ENCODE peak calls at places on chromosomes 12 and 14, in four cellular contexts. W is brain microvascular endothelial cell, V is spleen, J is pancreas. H is an unnamed sample.

GRCh38 chr12:42017036-42017435 is 127.6 kb downstream of the GXYLT1 start:
- DNase-seq in W (no peak), V (no peak), J (no peak), H (no peak)

GRCh38 chr12:88153959-88154358 is 11.9 kb downstream of the TMTC3 start:
- DNase-seq in J (no peak), W (peak; percentile 27), V (no peak), H (peak; percentile 6)

GRCh38 chr14:83568141-83568540 is 1961.8 kb upstream of the FLRT2 start:
- DNase-seq in J (no peak), V (no peak), W (no peak), H (no peak)

GRCh38 chr14:22544881-22545420 is 44.1 kb downstream of the DAD1 start:
- DNase-seq in J (no peak), V (no peak), W (no peak), H (no peak)

GRCh38 chr14:92513966-92514843 is 624 bp downstream of the RIN3 start:
- DNase-seq in V (peak; percentile 89), J (no peak), W (no peak), H (peak; percentile 33)

GRCh38 chr14:102498678-102499265 is 10.8 kb downstream of the ANKRD9 start:
- DNase-seq in V (no peak), J (no peak), W (no peak), H (no peak)

GRCh38 chr14:52051861-52052260 is 17.0 kb downstream of the NID2 start:
- DNase-seq in W (peak; percentile 70), V (no peak), J (no peak), H (no peak)

GRCh38 chr12:79681008-79681590 is 9.7 kb downstream of the PAWR start:
- DNase-seq in J (no peak), V (no peak), W (peak; percentile 74), H (no peak)

GRCh38 chr12:115203661-115204060 is 519.7 kb upstream of the TBX3 start:
- DNase-seq in J (no peak), V (no peak), W (no peak), H (no peak)

GRCh38 chr12:113207621-113208040 is 13.6 kb upstream of the TPCN1 start:
- DNase-seq in J (no peak), W (no peak), V (no peak), H (no peak)

GRCh38 chr14:32129124-32129523 is 52.0 kb downstream of the ARHGAP5 start:
- DNase-seq in W (no peak), J (no peak), V (no peak), H (peak; percentile 13)
- H3K27ac ChIP-seq in W (no peak overlapping the region), J (peak overlapping the region; percentile 39), V (no peak overlapping the region), H (no peak overlapping the region)

DNA sequence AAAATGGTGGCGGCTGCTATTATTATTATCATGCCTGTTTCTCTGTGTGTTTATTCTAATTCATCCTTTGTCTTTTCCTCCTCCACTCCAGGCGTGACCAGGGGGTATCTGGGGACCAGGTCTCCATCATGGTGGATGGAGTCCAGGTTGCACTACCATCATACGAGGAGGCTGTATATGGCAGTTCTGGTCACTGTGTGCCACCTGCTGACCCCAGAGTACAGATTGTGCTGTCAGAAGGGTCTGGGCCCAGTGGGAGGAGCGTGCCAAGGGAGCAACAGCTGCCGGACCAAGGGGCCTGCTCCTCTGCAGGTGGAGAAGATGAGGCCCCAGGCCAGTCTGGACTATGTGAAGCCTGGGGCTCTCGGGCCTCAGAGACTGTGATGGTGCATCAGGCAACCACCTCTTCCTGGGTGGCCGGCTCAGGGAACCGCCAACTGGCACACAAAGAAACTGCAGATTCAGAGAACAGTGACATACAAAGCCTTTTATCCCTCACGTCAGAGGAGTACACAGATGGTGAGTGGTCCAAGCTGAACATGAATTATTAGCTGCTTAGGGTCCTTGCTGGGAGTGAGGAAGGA is 58.3 kb upstream of the SRSF5 start:
- DNase-seq in J (no peak), W (no peak), V (no peak), H (no peak)
- TF ChIP-seq CTCF in J (no peak), W (peak; percentile 60), V (no peak), H (no peak)

GRCh38 chr14:105562713-105563346 is 36.4 kb downstream of the TMEM121 start:
- DNase-seq in W (no peak), V (no peak), J (no peak), H (no peak)

GRCh38 chr14:105568859-105569766 is 42.7 kb downstream of the TMEM121 start:
- DNase-seq in J (no peak), W (no peak), V (no peak), H (no peak)

DNA sequence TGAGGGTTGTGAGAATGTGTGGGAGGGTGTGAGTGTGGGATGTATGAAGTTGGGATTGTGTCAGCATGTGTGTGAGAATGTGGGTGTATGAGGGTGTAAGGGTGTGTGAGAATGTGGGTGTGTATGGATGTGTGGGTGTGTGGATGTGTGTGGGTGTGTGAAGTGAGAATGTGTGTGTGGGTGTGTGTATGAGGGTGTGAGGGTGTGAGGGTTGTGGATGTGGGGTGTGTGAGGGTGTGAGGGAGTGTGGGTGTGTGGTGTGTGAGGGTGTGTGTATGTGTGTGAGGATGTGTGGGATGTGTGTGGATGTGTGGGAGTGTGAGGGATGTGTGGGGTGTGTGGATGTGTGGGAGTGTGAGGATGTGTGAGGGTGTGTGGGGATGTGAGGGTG is 37.0 kb downstream of the TMEM121 start:
- DNase-seq in J (no peak), W (no peak), V (no peak), H (no peak)
- H3K27ac ChIP-seq in J (no peak overlapping the region), W (no peak overlapping the region), V (peak overlapping the region; percentile 79), H (no peak overlapping the region)

GRCh38 chr14:99231181-99231849 is 40.7 kb downstream of the BCL11B start:
- DNase-seq in V (peak; percentile 79), W (no peak), J (no peak), H (no peak)

GRCh38 chr14:99232406-99233214 is 39.4 kb downstream of the BCL11B start:
- DNase-seq in W (no peak), J (no peak), V (peak; percentile 64), H (no peak)

GRCh38 chr14:99231850-99232401 is 40.1 kb downstream of the BCL11B start:
- DNase-seq in V (peak; percentile 70), J (peak; percentile 22), W (no peak), H (no peak)

GRCh38 chr14:99229654-99230215 is 42.3 kb downstream of the BCL11B start:
- DNase-seq in V (peak; percentile 76), W (no peak), J (no peak), H (no peak)

GRCh38 chr14:99230271-99231141 is 41.5 kb downstream of the BCL11B start:
- DNase-seq in W (no peak), J (no peak), V (peak; percentile 84), H (no peak)
- TF ChIP-seq CTCF in W (no peak), J (no peak), V (no peak), H (no peak)

GRCh38 chr14:89721991-89722390 is 232.5 kb downstream of the EFCAB11 start:
- DNase-seq in J (no peak), V (no peak), W (no peak), H (no peak)

GRCh38 chr14:89721330-89721729 is 233.2 kb downstream of the EFCAB11 start:
- DNase-seq in V (no peak), J (no peak), W (no peak), H (no peak)

GRCh38 chr14:89720076-89720687 is 234.3 kb downstream of the EFCAB11 start:
- DNase-seq in W (no peak), J (no peak), V (no peak), H (no peak)

GRCh38 chr14:89720741-89721315 is 233.7 kb downstream of the EFCAB11 start:
- DNase-seq in V (peak; percentile 90), J (peak; percentile 34), W (no peak), H (no peak)

DNA sequence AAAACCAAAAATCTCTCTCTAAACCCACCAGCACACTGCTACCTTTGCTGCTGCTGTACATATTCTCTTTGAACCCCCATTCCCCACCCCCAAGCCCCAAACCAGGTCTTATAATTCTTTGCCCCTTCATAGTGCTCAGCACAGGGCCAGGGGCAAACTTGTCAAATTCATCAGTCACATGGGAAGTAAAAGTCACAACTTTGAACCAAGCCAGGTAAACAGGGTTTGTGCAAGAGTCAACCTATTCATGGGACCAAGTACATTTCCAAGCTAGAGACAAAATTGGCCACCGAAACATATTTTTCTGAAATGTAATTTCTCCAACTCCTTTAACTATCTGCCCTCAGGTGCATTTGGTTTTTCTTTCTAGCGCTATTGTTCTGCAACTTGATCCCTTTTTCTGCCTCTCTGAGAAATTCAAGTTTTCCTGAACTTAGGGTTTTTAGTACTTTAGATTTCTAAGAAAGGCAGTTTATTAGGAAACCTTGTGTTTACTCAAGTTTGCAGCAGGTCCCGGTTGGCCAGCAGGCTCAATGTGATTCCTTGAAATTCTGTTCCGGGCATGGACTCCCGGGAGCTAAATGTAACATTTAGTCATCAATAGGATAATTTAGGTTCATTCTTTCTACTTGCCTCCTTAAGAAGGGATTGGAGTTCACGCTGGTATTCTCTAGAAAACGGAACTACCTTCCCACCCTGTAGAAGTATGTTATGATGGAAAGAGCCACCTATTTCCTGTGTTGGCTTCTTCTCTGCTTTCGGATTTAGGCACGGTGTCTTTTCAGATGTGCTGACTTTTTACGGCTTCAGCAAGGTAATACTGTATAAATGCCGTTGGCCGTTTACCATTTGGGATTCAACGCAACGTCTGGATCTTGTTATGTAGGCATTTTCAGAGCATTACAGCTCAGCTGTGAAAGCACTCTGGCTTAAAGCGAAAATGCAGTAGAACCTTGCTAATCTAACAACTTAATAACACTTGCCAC is 230.3 kb downstream of the EFCAB11 start:
- DNase-seq in W (no peak), V (no peak), J (no peak), H (no peak)
- H3K27ac ChIP-seq in W (no peak overlapping the region), V (peak overlapping the region; percentile 91), J (no peak overlapping the region), H (no peak overlapping the region)

DNA sequence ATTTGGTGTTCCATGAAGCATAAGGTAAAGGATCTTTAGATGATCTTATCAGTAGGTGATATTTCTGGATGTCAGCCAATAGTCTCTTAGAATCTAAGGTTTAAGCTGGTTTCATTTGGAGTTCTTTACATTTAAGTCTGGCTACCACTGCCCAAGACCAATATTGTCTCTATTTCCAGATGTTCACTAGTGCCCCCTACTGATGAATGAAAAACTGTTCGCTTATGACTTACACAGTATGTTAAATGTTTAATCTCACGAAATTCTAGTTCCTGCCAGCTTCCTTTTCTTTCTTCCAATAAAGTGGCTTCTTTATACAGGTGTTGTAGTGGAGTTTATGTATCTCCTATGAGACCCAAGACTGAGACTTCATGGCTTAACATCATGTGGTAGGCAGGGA is 31.8 kb upstream of the MIS18BP1 start:
- DNase-seq in W (no peak), V (no peak), J (no peak), H (no peak)
- TF ChIP-seq CTCF in W (no peak), V (no peak), J (no peak), H (no peak)

H was measured in RWPE1.